ENCODE peak calls at places on chromosomes 11 and 22, in nine cellular contexts. J is NCI-H460, T is pulmonary artery endothelial cell, C is fibroblast of the conjunctiva, Q is AG04450, I is GF-D8, E is GDM1, K is cerebellar cortex, M is nucleus accumbens. O is an unnamed sample.

GRCh38 chr11:126824035-126824607 is 176.4 kb downstream of the KIRREL3 start:
- DNase-seq in Q (no peak), C (no peak), M (no peak), T (no peak), I (no peak), E (no peak), J (no peak), K (no peak), O (no peak)

GRCh38 chr11:95522871-95523270 is 266.7 kb downstream of the FAM76B start:
- DNase-seq in J (no peak), I (no peak), M (no peak), E (no peak), C (no peak), K (no peak), Q (no peak), T (no peak), O (no peak)

GRCh38 chr22:46148885-46149492 is 1.3 kb upstream of the PPARA start:
- DNase-seq in Q (no peak), C (no peak), E (no peak), K (no peak), T (no peak), M (no peak), J (no peak), I (no peak), O (no peak)

GRCh38 chr11:109644158-109644557 is 222.2 kb downstream of the C11orf87 start:
- DNase-seq in K (peak), M (peak), I (no peak), J (no peak), E (no peak), T (no peak), C (no peak), Q (no peak), O (no peak)

GRCh38 chr11:35487532-35488078 is 37.8 kb downstream of the PAMR1 start:
- DNase-seq in E (no peak), M (no peak), T (no peak), C (peak), K (peak), Q (no peak), I (no peak), J (peak), O (no peak)

GRCh38 chr11:128342511-128343133 is 244.7 kb downstream of the ETS1 start:
- DNase-seq in E (peak), M (no peak), K (no peak), T (peak), J (no peak), C (no peak), Q (no peak), I (no peak), O (no peak)

GRCh38 chr11:70055444-70055843 is 22.7 kb upstream of the ANO1 start:
- DNase-seq in C (no peak), E (no peak), T (no peak), K (no peak), J (no peak), M (no peak), I (no peak), Q (no peak), O (no peak)

GRCh38 chr11:68470304-68470811 is 9.8 kb downstream of the PPP6R3 start:
- DNase-seq in C (no peak), Q (no peak), J (no peak), T (no peak), E (no peak), M (peak), K (no peak), I (no peak), O (no peak)

GRCh38 chr11:47669856-47670255 is 27.5 kb upstream of the MTCH2 start:
- DNase-seq in E (no peak), I (no peak), M (no peak), C (no peak), J (no peak), Q (no peak), T (no peak), K (peak), O (no peak)

GRCh38 chr11:102513869-102514268 is 16.7 kb downstream of the MMP7 start:
- DNase-seq in C (peak), T (no peak), Q (peak), K (peak), M (no peak), J (peak), I (no peak), E (no peak), O (no peak)

GRCh38 chr22:27259390-27259789 is 542.2 kb downstream of the MN1 start:
- DNase-seq in C (no peak), E (no peak), K (no peak), J (no peak), M (no peak), Q (no peak), I (no peak), T (no peak), O (no peak)

GRCh38 chr11:47186076-47186936 is at the start of gene PACSIN3:
- DNase-seq in M (peak), C (no peak), T (no peak), I (no peak), J (no peak), K (no peak), Q (no peak), E (no peak), O (no peak)

GRCh38 chr11:86515297-86516094 is 140.8 kb downstream of the CCDC81 start:
- DNase-seq in Q (peak), I (no peak), C (no peak), K (peak), T (peak), E (no peak), M (peak), J (no peak), O (no peak)

GRCh38 chr22:25112538-25113253 is 87.0 kb upstream of the CRYBB3 start:
- DNase-seq in I (no peak), E (no peak), K (no peak), M (peak), J (no peak), T (no peak), Q (no peak), C (no peak), O (no peak)

GRCh38 chr11:12239396-12240298 is 129.3 kb downstream of the MICAL2 start:
- DNase-seq in E (no peak), M (no peak), K (no peak), T (peak), J (no peak), C (no peak), I (no peak), Q (no peak), O (no peak)

GRCh38 chr22:42492323-42492690 is 27.3 kb downstream of the RRP7A start:
- DNase-seq in C (no peak), E (no peak), K (no peak), T (no peak), Q (no peak), J (no peak), I (no peak), M (no peak), O (no peak)

GRCh38 chr11:83112886-83113285 is 41.2 kb upstream of the RAB30 start:
- DNase-seq in Q (no peak), T (no peak), I (no peak), K (no peak), C (no peak), E (no peak), M (no peak), J (no peak), O (no peak)

GRCh38 chr11:10496296-10496936 is 41.4 kb downstream of the AMPD3 start:
- DNase-seq in C (no peak), K (no peak), I (no peak), M (no peak), Q (no peak), T (no peak), J (no peak), E (no peak), O (no peak)

GRCh38 chr22:49577168-49578060 is 250.3 kb downstream of the BRD1 start:
- DNase-seq in J (no peak), Q (no peak), C (no peak), M (no peak), E (no peak), K (no peak), I (no peak), T (no peak), O (no peak)

GRCh38 chr11:69984457-69985261 is 93.5 kb upstream of the ANO1 start:
- DNase-seq in J (no peak), I (no peak), M (no peak), K (no peak), E (no peak), Q (no peak), C (no peak), T (no peak), O (no peak)

GRCh38 chr11:18485905-18486528 is 30.4 kb downstream of the LDHAL6A start:
- DNase-seq in J (no peak), C (no peak), K (no peak), E (no peak), I (no peak), Q (no peak), T (no peak), M (no peak), O (no peak)

GRCh38 chr11:32081129-32081641 is 9.7 kb upstream of the RCN1 start:
- DNase-seq in I (no peak), Q (no peak), E (no peak), J (no peak), C (peak), T (no peak), M (no peak), K (no peak), O (no peak)

O was measured in activated gamma-delta T cell treated with anti-CD3 and anti-CD28 coated beads, Interleukin-2, amount 50 U/mL, for 16 hours.